ENCODE peak calls at places on chromosomes 6 and 20, in six cellular contexts. E is effector memory CD4-positive, alpha-beta T cell; I is IMR-90; Q is breast epithelium; S is cardiac muscle cell; F is CD8-positive, alpha-beta memory T cell. D is an unnamed sample. For H3K4me1, the result is how much of the 10 kb centered on the place peaks cover.

GRCh38 chr6:91886183-91886795 is 1299.4 kb upstream of the MAP3K7 start:
- DNase-seq in E (no peak), I (no peak), Q (no peak), S (no peak), F (no peak), D (no peak)

GRCh38 chr6:148999921-149000589 is 253.2 kb downstream of the UST start:
- DNase-seq in E (no peak), I (peak), Q (peak), S (peak), F (no peak), D (no peak)

GRCh38 chr6:168404560-168404959 is 36.4 kb upstream of the SMOC2 start:
- DNase-seq in E (no peak), I (no peak), Q (no peak), S (no peak), F (no peak), D (no peak)

GRCh38 chr6:23890543-23891227 is 235.3 kb upstream of the NRSN1 start:
- DNase-seq in E (no peak), I (no peak), Q (no peak), S (peak), F (no peak), D (no peak)

GRCh38 chr20:59141818-59142581 is 21.6 kb upstream of the ZNF831 start:
- DNase-seq in E (no peak), I (peak), Q (no peak), S (peak), F (no peak), D (no peak)

GRCh38 chr20:41696428-41696827 is 78.3 kb upstream of the CHD6 start:
- DNase-seq in E (no peak), I (no peak), Q (no peak), S (peak), F (no peak), D (no peak)

GRCh38 chr20:17647391-17648305 is 34.4 kb downstream of the RRBP1 start:
- DNase-seq in E (no peak), I (no peak), Q (no peak), S (no peak), F (no peak), D (no peak)

GRCh38 chr20:51412991-51413471 is 129.5 kb downstream of the NFATC2 start:
- DNase-seq in E (no peak), I (no peak), Q (no peak), S (peak), F (no peak), D (no peak)

GRCh38 chr6:104603108-104603745 is 256.5 kb downstream of the HACE1 start:
- DNase-seq in E (no peak), I (no peak), Q (no peak), S (no peak), F (no peak), D (no peak)

GRCh38 chr20:62999580-62999979 is 7.2 kb downstream of the BHLHE23 start:
- DNase-seq in E (no peak), I (no peak), Q (no peak), S (no peak), F (no peak), D (no peak)

GRCh38 chr6:26270121-26270861 is 94.7 kb upstream of the BTN3A2 start:
- DNase-seq in E (no peak), I (no peak), Q (no peak), S (peak), F (no peak), D (no peak)

GRCh38 chr6:111210074-111210729 is 122.9 kb downstream of the SLC16A10 start:
- DNase-seq in E (no peak), I (peak), Q (no peak), S (peak), F (peak), D (no peak)

GRCh38 chr6:54114991-54115390 is 3.7 kb downstream of the MLIP start:
- DNase-seq in E (no peak), I (no peak), Q (no peak), S (no peak), F (no peak), D (no peak)

GRCh38 chr20:53517146-53517545 is 76.5 kb downstream of the ZNF217 start:
- DNase-seq in E (no peak), I (peak), Q (no peak), S (no peak), F (no peak), D (no peak)

GRCh38 chr6:164763788-164764187 is 545.6 kb downstream of the C6orf118 start:
- DNase-seq in E (no peak), I (no peak), Q (no peak), S (no peak), F (no peak), D (no peak)

GRCh38 chr6:54846857-54847721 is 518 bp downstream of the FAM83B start:
- DNase-seq in E (no peak), I (no peak), Q (no peak), S (peak), F (no peak), D (no peak)

GRCh38 chr6:167683028-167683862 is 143.5 kb upstream of the AFDN start:
- DNase-seq in E (no peak), I (peak), Q (no peak), S (peak), F (no peak), D (peak)

GRCh38 chr20:4896971-4897497 is 104.3 kb downstream of the SLC23A2 start:
- DNase-seq in E (no peak), I (no peak), Q (no peak), S (no peak), F (no peak), D (no peak)

GRCh38 chr6:127510876-127511275 is 8.3 kb downstream of the MTCL3 start:
- DNase-seq in E (no peak), I (no peak), Q (no peak), S (no peak), F (no peak), D (no peak)

GRCh38 chr6:41671376-41671775 is 33.1 kb downstream of the MDFI start:
- DNase-seq in E (no peak), I (no peak), Q (no peak), S (no peak), F (no peak), D (no peak)

GRCh38 chr6:167795321-167795811 is 31.3 kb upstream of the AFDN start:
- DNase-seq in E (no peak), I (no peak), Q (no peak), S (no peak), F (no peak), D (no peak)

GRCh38 chr20:12170406-12170805 is 252.7 kb downstream of the BTBD3 start:
- DNase-seq in E (no peak), I (no peak), Q (no peak), S (peak), F (no peak), D (no peak)

GRCh38 chr6:16163535-16164300 is 34.8 kb downstream of the MYLIP start:
- DNase-seq in E (no peak), I (no peak), Q (no peak), S (peak), F (no peak), D (no peak)

GRCh38 chr20:4637081-4637797 is 84.5 kb upstream of the PRND start:
- DNase-seq in E (no peak), I (peak), Q (no peak), S (peak), F (no peak), D (no peak)

GRCh38 chr6:169386431-169387057 is 132.9 kb upstream of the THBS2 start:
- DNase-seq in E (no peak), I (peak), Q (no peak), S (peak), F (no peak), D (no peak)

GRCh38 chr6:797479-798077 is 104.6 kb upstream of the EXOC2 start:
- DNase-seq in E (no peak), I (peak), Q (no peak), S (peak), F (peak), D (no peak)

GRCh38 chr20:50794181-50794845 is 548 bp upstream of the BCAS4 start:
- DNase-seq in E (no peak), I (no peak), Q (no peak), S (no peak), F (no peak), D (no peak)

GRCh38 chr6:16238057-16238657 is at the start of gene GMPR:
- DNase-seq in E (peak), I (peak), Q (peak), S (peak), F (peak), D (peak)

GRCh38 chr20:62063601-62063980 is 2.1 kb downstream of the TAF4 start:
- DNase-seq in E (no peak), I (peak), Q (peak), S (peak), F (no peak), D (no peak)

GRCh38 chr20:23052904-23053303 is 3.4 kb upstream of the THBD start:
- DNase-seq in E (no peak), I (no peak), Q (no peak), S (no peak), F (no peak), D (no peak)

GRCh38 chr6:74690365-74690764 is 515.5 kb downstream of the COL12A1 start:
- DNase-seq in E (no peak), I (peak), Q (no peak), S (peak), F (no peak), D (no peak)

GRCh38 chr6:92777146-92777740 is 642.1 kb downstream of the EPHA7 start:
- DNase-seq in E (no peak), I (peak), Q (no peak), S (peak), F (no peak), D (no peak)

GRCh38 chr6:161111256-161111655 is 119.7 kb downstream of the MAP3K4 start:
- DNase-seq in E (no peak), I (no peak), Q (no peak), S (no peak), F (peak), D (no peak)

GRCh38 chr20:9441948-9442347 is 72.4 kb upstream of the LAMP5 start:
- DNase-seq in E (no peak), I (no peak), Q (no peak), S (no peak), F (no peak), D (no peak)
- H3K4me1 ChIP-seq in E (under half), I (under half), Q (under half), S (under half), F (under half), D (under half)

GRCh38 chr20:33676652-33677645 is 2.7 kb upstream of the NECAB3 start:
- DNase-seq in E (no peak), I (no peak), Q (no peak), S (no peak), F (no peak), D (no peak)
- H3K4me1 ChIP-seq in E (under half), I (under half), Q (under half), S (under half), F (half or more), D (under half)

GRCh38 chr6:158061709-158062461 is 80.2 kb downstream of the SYNJ2 start:
- DNase-seq in E (no peak), I (no peak), Q (no peak), S (peak), F (no peak), D (no peak)

GRCh38 chr6:158060447-158061360 is 79.0 kb downstream of the SYNJ2 start:
- DNase-seq in E (no peak), I (peak), Q (peak), S (peak), F (peak), D (peak)

GRCh38 chr6:158063736-158064135 is 82.1 kb downstream of the SYNJ2 start:
- DNase-seq in E (no peak), I (no peak), Q (no peak), S (no peak), F (no peak), D (no peak)

GRCh38 chr6:158059108-158059507 is 77.4 kb downstream of the SYNJ2 start:
- DNase-seq in E (no peak), I (no peak), Q (no peak), S (no peak), F (no peak), D (no peak)

GRCh38 chr6:158061361-158061708 is 79.7 kb downstream of the SYNJ2 start:
- DNase-seq in E (no peak), I (no peak), Q (no peak), S (no peak), F (no peak), D (no peak)
- H3K4me1 ChIP-seq in E (under half), I (under half), Q (under half), S (under half), F (under half), D (under half)

GRCh38 chr6:30829639-30830250 is 54.6 kb upstream of the DDR1 start:
- DNase-seq in E (no peak), I (no peak), Q (no peak), S (no peak), F (no peak), D (no peak)

GRCh38 chr6:30826961-30827342 is 57.4 kb upstream of the DDR1 start:
- DNase-seq in E (no peak), I (no peak), Q (no peak), S (no peak), F (no peak), D (no peak)

GRCh38 chr6:30830438-30830837 is 53.9 kb upstream of the DDR1 start:
- DNase-seq in E (no peak), I (no peak), Q (no peak), S (no peak), F (no peak), D (no peak)

GRCh38 chr6:30828027-30828962 is 56.0 kb upstream of the DDR1 start:
- DNase-seq in E (peak), I (peak), Q (peak), S (peak), F (peak), D (peak)

DNA sequence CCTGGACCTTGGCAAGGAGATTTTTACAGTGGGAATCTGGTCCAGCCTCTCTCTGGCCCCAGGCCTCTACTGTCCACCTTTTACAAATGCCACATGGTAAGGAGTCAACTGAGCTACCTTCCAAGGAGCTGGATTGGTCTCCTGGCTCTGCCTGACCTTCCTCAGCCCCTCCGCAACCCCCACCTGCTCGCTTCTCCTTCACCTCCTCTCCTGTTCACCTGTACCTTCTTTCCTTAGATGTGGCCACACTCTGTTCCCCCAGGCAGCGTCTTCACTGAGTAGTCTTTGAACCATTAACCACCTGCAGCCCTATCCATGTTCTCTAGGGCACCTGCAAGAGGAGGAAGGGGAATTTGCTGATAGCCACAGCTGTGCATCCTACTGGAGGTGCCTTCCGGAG is 55.3 kb upstream of the DDR1 start:
- DNase-seq in E (no peak), I (no peak), Q (no peak), S (no peak), F (no peak), D (no peak)
- H3K4me1 ChIP-seq in E (under half), I (under half), Q (under half), S (under half), F (under half), D (under half)

GRCh38 chr6:39266375-39266774 is 37.1 kb upstream of the KCNK5 start:
- DNase-seq in E (no peak), I (no peak), Q (no peak), S (no peak), F (no peak), D (no peak)

GRCh38 chr6:39260953-39261352 is 31.7 kb upstream of the KCNK5 start:
- DNase-seq in E (no peak), I (no peak), Q (no peak), S (no peak), F (no peak), D (no peak)

GRCh38 chr6:39266782-39267355 is 37.6 kb upstream of the KCNK5 start:
- DNase-seq in E (no peak), I (no peak), Q (no peak), S (no peak), F (no peak), D (no peak)

GRCh38 chr6:39260451-39260850 is 31.2 kb upstream of the KCNK5 start:
- DNase-seq in E (no peak), I (no peak), Q (no peak), S (no peak), F (no peak), D (no peak)

GRCh38 chr6:39263299-39264037 is 34.2 kb upstream of the KCNK5 start:
- DNase-seq in E (no peak), I (no peak), Q (no peak), S (no peak), F (no peak), D (no peak)
- H3K4me1 ChIP-seq in E (under half), I (under half), Q (under half), S (under half), F (under half), D (under half)